ENCODE peak calls at places on chromosomes 13 and 19, in seven cellular contexts. K is tibial artery, M is neural progenitor cell, H is pancreas, I is PC-9, G is putamen, F is NCI-H2081. W is an unnamed sample.

GRCh38 chr19:40279120-40279551 is 6.0 kb downstream of the AKT2 start:
- DNase-seq in K (peak; percentile 76), M (no peak), H (no peak), I (no peak), G (no peak), F (no peak), W (peak; percentile 50)

GRCh38 chr13:43390101-43390500 is 366.7 kb downstream of the DNAJC15 start:
- DNase-seq in K (no peak), M (no peak), H (no peak), I (no peak), G (no peak), F (no peak), W (no peak)

GRCh38 chr13:52830946-52831345 is 17.5 kb downstream of the PCDH8 start:
- DNase-seq in K (no peak), M (no peak), H (no peak), I (no peak), G (no peak), F (no peak), W (no peak)

GRCh38 chr13:43428545-43429287 is 358.1 kb downstream of the ENOX1 start:
- DNase-seq in K (no peak), M (peak; percentile 40), H (no peak), I (no peak), G (no peak), F (no peak), W (no peak)

GRCh38 chr13:28022848-28023518 is 34.5 kb upstream of the URAD start:
- DNase-seq in K (no peak), M (peak; percentile 26), H (no peak), I (no peak), G (no peak), F (no peak), W (no peak)

GRCh38 chr13:45626731-45627374 is 11.3 kb upstream of the ERICH6B start:
- DNase-seq in K (no peak), M (no peak), H (no peak), I (no peak), G (no peak), F (no peak), W (no peak)

GRCh38 chr13:73090116-73090811 is 31.5 kb downstream of the KLF5 start:
- DNase-seq in K (no peak), M (no peak), H (no peak), I (peak; percentile 69), G (no peak), F (peak; percentile 22), W (no peak)

GRCh38 chr13:114049026-114049425 is 75.2 kb upstream of the C13orf46 start:
- DNase-seq in K (no peak), M (no peak), H (no peak), I (no peak), G (no peak), F (no peak), W (no peak)

GRCh38 chr13:113509989-113510388 is 19.5 kb upstream of the DCUN1D2 start:
- DNase-seq in K (no peak), M (no peak), H (no peak), I (no peak), G (no peak), F (no peak), W (no peak)

GRCh38 chr13:48252176-48252575 is 19.2 kb downstream of the ITM2B start:
- DNase-seq in K (no peak), M (no peak), H (no peak), I (no peak), G (no peak), F (no peak), W (no peak)

GRCh38 chr13:67230774-67231480 is 791 bp upstream of the PCDH9 start:
- DNase-seq in K (peak; percentile 70), M (peak; percentile 81), H (peak; percentile 81), I (peak; percentile 54), G (no peak), F (peak; percentile 74), W (peak; percentile 32)

GRCh38 chr13:79741006-79741405 is 260.1 kb downstream of the NDFIP2 start:
- DNase-seq in K (no peak), M (no peak), H (no peak), I (no peak), G (no peak), F (no peak), W (no peak)

GRCh38 chr13:27792393-27793218 is at the start of gene GSX1:
- DNase-seq in K (no peak), M (peak; percentile 96), H (peak; percentile 90), I (no peak), G (peak; percentile 29), F (peak; percentile 24), W (no peak)

GRCh38 chr19:35404879-35405622 is 34.2 kb downstream of the GPR42 start:
- DNase-seq in K (no peak), M (peak; percentile 39), H (no peak), I (peak; percentile 41), G (no peak), F (no peak), W (no peak)

GRCh38 chr19:3494051-3494450 is 6.4 kb downstream of the DOHH start:
- DNase-seq in K (no peak), M (peak; percentile 57), H (no peak), I (no peak), G (peak; percentile 94), F (no peak), W (no peak)

GRCh38 chr19:29843180-29844051 is 31.6 kb downstream of the CCNE1 start:
- DNase-seq in K (peak; percentile 67), M (peak; percentile 66), H (peak; percentile 65), I (peak; percentile 46), G (no peak), F (no peak), W (no peak)

GRCh38 chr13:114053026-114053425 is 79.2 kb upstream of the C13orf46 start:
- DNase-seq in K (no peak), M (no peak), H (no peak), I (no peak), G (no peak), F (no peak), W (no peak)

GRCh38 chr13:113776231-113777125 is 17.5 kb downstream of the TMEM255B start:
- DNase-seq in K (no peak), M (no peak), H (no peak), I (no peak), G (no peak), F (peak; percentile 10), W (no peak)

GRCh38 chr13:39858794-39859193 is 203.3 kb downstream of the COG6 start:
- DNase-seq in K (no peak), M (no peak), H (no peak), I (no peak), G (no peak), F (no peak), W (no peak)

GRCh38 chr13:99008577-99008976 is 30.7 kb upstream of the DOCK9 start:
- DNase-seq in K (no peak), M (no peak), H (no peak), I (no peak), G (no peak), F (no peak), W (no peak)

GRCh38 chr13:99867535-99868271 is 103.9 kb downstream of the ZIC5 start:
- DNase-seq in K (no peak), M (no peak), H (no peak), I (no peak), G (no peak), F (peak; percentile 55), W (no peak)

GRCh38 chr19:50922316-50922853 is 11.2 kb upstream of the KLK4 start:
- DNase-seq in K (peak; percentile 68), M (peak; percentile 91), H (peak; percentile 81), I (peak; percentile 77), G (peak; percentile 44), F (peak; percentile 84), W (peak; percentile 50)

GRCh38 chr13:107289540-107289939 is 721.6 kb upstream of the ARGLU1 start:
- DNase-seq in K (no peak), M (no peak), H (no peak), I (no peak), G (no peak), F (peak; percentile 42), W (no peak)

GRCh38 chr19:16801599-16801998 is 27.6 kb upstream of the SIN3B start:
- DNase-seq in K (no peak), M (no peak), H (no peak), I (no peak), G (no peak), F (no peak), W (no peak)

GRCh38 chr13:42883771-42884170 is 102.4 kb downstream of the FAM216B start:
- DNase-seq in K (no peak), M (peak; percentile 32), H (no peak), I (peak; percentile 13), G (no peak), F (peak; percentile 61), W (no peak)

GRCh38 chr13:75365724-75366173 is 116.2 kb downstream of the TBC1D4 start:
- DNase-seq in K (no peak), M (no peak), H (no peak), I (peak; percentile 27), G (no peak), F (no peak), W (no peak)

GRCh38 chr19:13006431-13007281 is 11.4 kb downstream of the NFIX start:
- DNase-seq in K (peak; percentile 87), M (no peak), H (no peak), I (no peak), G (no peak), F (no peak), W (no peak)

GRCh38 chr19:28103916-28104315 is 1109.0 kb downstream of the UQCRFS1 start:
- DNase-seq in K (no peak), M (peak; percentile 71), H (no peak), I (no peak), G (peak; percentile 46), F (no peak), W (no peak)

GRCh38 chr19:19059837-19060611 is 3.8 kb upstream of the SLC25A42 start:
- DNase-seq in K (no peak), M (no peak), H (no peak), I (no peak), G (no peak), F (no peak), W (no peak)

GRCh38 chr13:105196052-105196451 is 1339.4 kb downstream of the EFNB2 start:
- DNase-seq in K (no peak), M (no peak), H (no peak), I (peak; percentile 43), G (no peak), F (no peak), W (no peak)

GRCh38 chr19:16263115-16263839 is 61.3 kb upstream of the KLF2 start:
- DNase-seq in K (no peak), M (no peak), H (no peak), I (no peak), G (no peak), F (no peak), W (no peak)

GRCh38 chr19:18608805-18609716 is 2.5 kb upstream of the CRLF1 start:
- DNase-seq in K (no peak), M (no peak), H (no peak), I (no peak), G (no peak), F (no peak), W (no peak)

GRCh38 chr19:5090780-5091575 is 122.1 kb downstream of the KDM4B start:
- DNase-seq in K (peak; percentile 81), M (peak; percentile 73), H (peak; percentile 62), I (no peak), G (no peak), F (peak; percentile 69), W (peak; percentile 33)

GRCh38 chr13:27783111-27783510 is 9.2 kb upstream of the GSX1 start:
- DNase-seq in K (no peak), M (peak; percentile 52), H (no peak), I (no peak), G (no peak), F (peak; percentile 4), W (no peak)

GRCh38 chr19:10858204-10858828 is 10.1 kb downstream of the C19orf38 start:
- DNase-seq in K (no peak), M (peak; percentile 72), H (no peak), I (no peak), G (no peak), F (no peak), W (no peak)

W was measured in tibial nerve.